ENCODE peak calls at places on chromosome 22, in four cellular contexts. Z, K, A and D are unnamed samples.

GRCh38 chr22:20440637-20441591 is 3.3 kb upstream of the SCARF2 start:
- DNase-seq in K (no peak), A (no peak), Z (no peak), D (no peak)

GRCh38 chr22:23836281-23836680 is 2.5 kb downstream of the DERL3 start:
- DNase-seq in Z (no peak), A (no peak), K (no peak), D (no peak)

GRCh38 chr22:33680632-33681031 is 239.6 kb downstream of the LARGE1 start:
- DNase-seq in K (no peak), A (no peak), Z (no peak), D (no peak)

GRCh38 chr22:35684270-35684700 is 33.4 kb upstream of the APOL5 start:
- DNase-seq in Z (no peak), A (no peak), K (no peak), D (peak; percentile 63)

GRCh38 chr22:31284756-31285155 is 7.5 kb downstream of the PIK3IP1 start:
- DNase-seq in A (no peak), K (no peak), Z (no peak), D (no peak)

GRCh38 chr22:21739828-21740377 is 4.3 kb upstream of the YPEL1 start:
- DNase-seq in A (no peak), Z (no peak), K (no peak), D (no peak)

GRCh38 chr22:41565403-41566054 is 4.7 kb downstream of the CSDC2 start:
- DNase-seq in Z (peak; percentile 34), A (no peak), K (no peak), D (peak; percentile 70)

GRCh38 chr22:24207264-24208011 is 26.2 kb downstream of the SUSD2 start:
- DNase-seq in A (no peak), K (no peak), Z (no peak), D (no peak)

GRCh38 chr22:38802671-38803121 is 8.8 kb upstream of the DNAL4 start:
- DNase-seq in A (peak; percentile 28), Z (peak; percentile 58), K (no peak), D (peak; percentile 99)

GRCh38 chr22:20549232-20549841 is 41.9 kb downstream of the MED15 start:
- DNase-seq in A (no peak), Z (peak; percentile 32), K (no peak), D (no peak)

GRCh38 chr22:35480627-35481565 is 59.7 kb upstream of the RASD2 start:
- DNase-seq in K (no peak), A (no peak), Z (no peak), D (peak; percentile 35)

GRCh38 chr22:22670076-22670795 is 25.8 kb downstream of the GGTLC2 start:
- DNase-seq in A (no peak), K (no peak), Z (no peak), D (no peak)

GRCh38 chr22:23302171-23303002 is 122.1 kb downstream of the BCR start:
- DNase-seq in A (peak; percentile 12), Z (no peak), K (no peak), D (no peak)

GRCh38 chr22:50174382-50175190 is 4.1 kb downstream of the PANX2 start:
- DNase-seq in Z (no peak), A (no peak), K (no peak), D (no peak)

GRCh38 chr22:49971232-49972162 is 10.9 kb downstream of the PIM3 start:
- DNase-seq in A (peak; percentile 69), K (no peak), Z (peak; percentile 92), D (peak; percentile 51)

GRCh38 chr22:35746946-35747703 is 29.5 kb downstream of the APOL5 start:
- DNase-seq in Z (no peak), A (no peak), K (no peak), D (no peak)

GRCh38 chr22:20112623-20113511 is 3.0 kb upstream of the RANBP1 start:
- DNase-seq in K (no peak), A (no peak), Z (peak; percentile 12), D (no peak)

GRCh38 chr22:31295831-31296230 is 3.5 kb upstream of the PIK3IP1 start:
- DNase-seq in Z (no peak), A (no peak), K (no peak), D (peak; percentile 17)

GRCh38 chr22:42993651-42994275 is 21.2 kb downstream of the PACSIN2 start:
- DNase-seq in A (no peak), Z (no peak), K (no peak), D (peak; percentile 87)

GRCh38 chr22:42996646-42997365 is 18.1 kb downstream of the PACSIN2 start:
- DNase-seq in K (no peak), Z (no peak), A (no peak), D (peak; percentile 73)

GRCh38 chr22:42994276-42994916 is 20.6 kb downstream of the PACSIN2 start:
- DNase-seq in K (no peak), Z (no peak), A (no peak), D (no peak)

GRCh38 chr22:42992886-42993479 is 22.0 kb downstream of the PACSIN2 start:
- DNase-seq in A (no peak), K (no peak), Z (no peak), D (no peak)

DNA sequence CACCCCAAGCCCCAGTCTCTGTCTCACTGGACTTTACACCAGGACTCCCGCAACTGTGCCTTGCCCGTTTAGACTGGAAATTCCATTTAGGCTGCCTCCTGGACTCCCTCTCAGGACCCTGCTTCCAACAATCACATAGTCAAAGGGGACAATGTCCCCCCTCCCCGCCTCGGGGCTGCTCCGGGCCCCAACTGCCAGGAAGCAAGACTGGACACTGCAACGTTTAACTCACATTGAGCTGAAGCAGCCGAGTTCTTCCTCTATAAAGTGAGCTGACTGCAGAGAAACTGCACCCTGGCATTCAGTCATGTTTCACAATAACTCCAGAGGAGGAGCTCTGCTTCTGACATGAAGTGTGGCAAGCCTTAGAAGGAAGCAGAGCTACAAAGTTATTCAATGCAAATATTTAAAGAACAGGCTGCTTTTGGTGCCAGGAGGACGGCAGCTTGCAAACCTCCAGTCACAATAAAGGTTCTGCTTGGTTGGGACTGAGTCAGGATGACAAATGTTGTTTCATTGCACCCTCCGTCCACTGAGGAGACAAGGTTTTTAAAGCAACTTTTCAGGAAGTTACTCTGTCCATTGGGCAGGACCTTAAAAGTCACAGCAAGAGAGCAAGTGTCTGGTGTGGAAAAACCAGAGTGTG is 19.9 kb downstream of the PACSIN2 start:
- DNase-seq in A (no peak), Z (no peak), K (peak; percentile 46), D (peak; percentile 93)
- TF ChIP-seq CTCF in A (no peak), Z (no peak), K (no peak), D (no peak)

GRCh38 chr22:45554861-45555260 is 52.2 kb downstream of the FBLN1 start:
- DNase-seq in A (no peak), Z (no peak), K (no peak), D (no peak)

GRCh38 chr22:45552580-45553332 is 50.1 kb downstream of the FBLN1 start:
- DNase-seq in K (no peak), A (peak; percentile 56), Z (peak; percentile 59), D (peak; percentile 98)

GRCh38 chr22:45552017-45552411 is 49.3 kb downstream of the FBLN1 start:
- DNase-seq in Z (no peak), A (no peak), K (no peak), D (no peak)

GRCh38 chr22:45554040-45554406 is 51.3 kb downstream of the FBLN1 start:
- DNase-seq in A (no peak), Z (no peak), K (no peak), D (no peak)

DNA sequence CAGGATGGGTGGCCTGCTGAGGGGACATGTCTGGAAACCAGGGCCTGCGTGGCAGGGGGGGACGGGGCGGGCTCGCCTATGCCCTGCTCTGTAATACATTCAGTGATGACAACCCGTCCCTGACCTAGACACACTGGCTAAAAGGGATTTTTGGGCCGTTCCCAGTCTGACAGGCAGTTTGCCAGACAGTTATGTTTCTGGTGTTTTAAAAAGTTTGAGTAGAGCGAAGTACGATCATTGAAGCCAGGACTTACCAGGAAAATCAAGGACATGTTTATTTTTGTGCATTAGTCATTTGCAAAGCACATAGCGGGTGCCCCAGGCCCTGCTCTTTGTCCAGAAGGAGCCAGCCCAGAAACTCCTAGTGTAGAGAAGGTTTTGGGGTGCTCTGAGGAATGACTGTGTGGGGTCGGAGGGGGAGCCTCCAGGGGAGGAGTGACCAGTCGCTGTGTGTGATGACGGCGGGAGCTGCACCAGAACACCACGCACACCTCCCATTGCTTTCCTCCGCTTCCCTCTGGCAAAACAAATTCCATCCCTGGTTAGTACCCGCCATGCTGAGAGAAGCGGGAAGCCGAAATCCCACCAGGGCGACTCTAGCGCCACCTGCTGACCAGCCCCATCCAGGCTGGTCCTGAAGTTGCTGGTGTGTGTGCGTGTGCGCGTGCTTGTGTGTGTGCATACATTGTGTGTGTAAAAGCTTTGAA is 50.8 kb downstream of the FBLN1 start:
- DNase-seq in A (peak; percentile 64), K (no peak), Z (peak; percentile 76), D (peak; percentile 82)
- H3K4me3 ChIP-seq in A (no peak overlapping the region), K (no peak overlapping the region), Z (no peak overlapping the region), D (no peak overlapping the region)

DNA sequence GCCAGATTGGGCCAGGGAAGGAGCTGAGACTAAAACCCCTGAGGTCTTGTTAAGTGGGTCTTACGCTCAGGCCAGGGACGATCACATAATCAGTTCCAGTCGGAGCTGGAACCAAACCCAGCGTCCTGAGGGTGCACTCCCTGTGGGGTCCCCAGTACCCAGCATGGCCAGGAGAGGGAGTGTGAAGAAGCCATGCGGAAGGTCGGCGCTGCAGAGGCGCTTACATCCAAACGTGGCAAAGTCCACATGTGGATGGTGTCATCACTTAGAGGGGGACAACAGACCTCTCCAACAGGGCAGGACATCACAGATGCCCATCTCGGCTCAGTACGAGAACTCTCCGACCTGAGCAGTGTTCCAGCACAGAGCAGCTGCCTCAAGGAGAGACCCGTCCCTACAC is 8.3 kb downstream of the ATP5MGL start:
- DNase-seq in A (no peak), Z (no peak), K (no peak), D (no peak)
- TF ChIP-seq CTCF in A (no peak), Z (peak; percentile 26), K (peak; percentile 12), D (peak; percentile 53)

DNA sequence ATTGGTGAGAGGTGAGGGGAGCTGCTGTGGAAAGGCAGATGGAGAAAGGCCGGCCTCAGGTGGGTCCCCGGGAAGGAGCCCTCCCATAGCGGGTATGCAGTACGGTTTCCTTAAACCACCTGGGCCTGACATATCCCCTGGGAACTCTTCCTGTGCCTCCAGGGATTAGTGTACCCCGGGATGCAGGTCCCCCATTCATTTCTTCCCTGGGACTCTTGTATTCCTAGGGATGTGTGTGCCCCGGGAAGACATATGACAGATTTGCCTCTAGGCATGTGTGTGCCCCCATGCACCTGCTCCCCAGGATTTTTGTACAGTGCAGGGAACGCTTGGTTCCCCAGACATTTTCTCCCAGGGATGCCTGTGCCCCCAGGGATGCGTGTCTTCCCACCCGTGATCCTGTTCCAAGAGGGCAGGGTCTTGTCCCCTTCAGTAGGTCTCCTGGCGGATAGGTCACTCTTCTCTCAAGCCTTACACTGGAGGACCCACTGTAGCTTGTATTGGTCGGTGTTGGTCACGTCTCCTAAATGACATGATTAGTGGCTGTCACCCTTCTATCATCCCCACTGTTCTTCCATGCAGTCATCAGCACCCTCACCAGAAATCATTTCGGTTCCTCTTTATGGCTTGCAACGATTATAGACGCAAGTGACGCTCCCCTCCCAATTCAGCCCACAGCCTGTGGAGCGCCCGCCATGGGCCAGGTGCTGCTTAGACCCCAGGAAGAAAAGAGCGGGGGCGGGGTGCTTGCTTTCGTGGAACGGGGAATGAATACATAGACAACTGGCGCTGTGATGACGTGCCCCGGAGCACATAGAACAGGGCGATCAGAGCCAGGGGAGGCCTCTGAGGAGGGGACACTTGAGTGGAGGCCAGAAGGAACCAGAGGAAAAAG is 1.3 kb downstream of the PARVB start:
- DNase-seq in K (peak; percentile 96), A (no peak), Z (peak; percentile 58), D (no peak)
- H3K4me3 ChIP-seq in K (peak overlapping the region; percentile 78), A (peak overlapping the region; percentile 52), Z (peak overlapping the region; percentile 84), D (peak overlapping the region; percentile 64)

GRCh38 chr22:43783777-43784176 is 28.3 kb downstream of the EFCAB6 start:
- DNase-seq in K (no peak), Z (no peak), A (no peak), D (no peak)
- TF ChIP-seq CTCF in K (peak; percentile 5), Z (no peak), A (no peak), D (peak; percentile 23)